ENCODE peak calls at places on chromosomes 7 and 10, in seven cellular contexts. V, Z, U, H, E, G and A are unnamed samples.

GRCh38 chr7:154699421-154699820 is 303.5 kb downstream of the PAXIP1 start:
- DNase-seq in V (no peak), Z (no peak), U (no peak), H (no peak), E (no peak), G (no peak), A (no peak)

GRCh38 chr10:93671042-93671441 is 31.4 kb downstream of the FRA10AC1 start:
- DNase-seq in V (no peak), Z (no peak), U (no peak), H (no peak), E (no peak), G (no peak), A (no peak)

GRCh38 chr10:47165711-47166404 is 134.1 kb upstream of the GDF10 start:
- DNase-seq in V (no peak), Z (no peak), U (no peak), H (no peak), E (no peak), G (no peak), A (no peak)

GRCh38 chr7:75531359-75531821 is 39.3 kb downstream of the SPDYE5 start:
- DNase-seq in V (peak), Z (no peak), U (peak), H (no peak), E (no peak), G (peak), A (no peak)

GRCh38 chr7:157855016-157855415 is 518.2 kb downstream of the DNAJB6 start:
- DNase-seq in V (no peak), Z (no peak), U (no peak), H (no peak), E (no peak), G (no peak), A (no peak)

GRCh38 chr10:3935141-3935540 is 150.1 kb upstream of the KLF6 start:
- DNase-seq in V (no peak), Z (no peak), U (no peak), H (no peak), E (peak), G (no peak), A (no peak)

GRCh38 chr7:29102554-29103151 is 43.7 kb downstream of the CPVL start:
- DNase-seq in V (peak), Z (peak), U (peak), H (peak), E (no peak), G (peak), A (peak)

GRCh38 chr10:111578076-111578475 is 501.2 kb downstream of the ADRA2A start:
- DNase-seq in V (no peak), Z (no peak), U (no peak), H (no peak), E (no peak), G (no peak), A (no peak)

GRCh38 chr7:126776506-126776905 is 476.2 kb downstream of the GRM8 start:
- DNase-seq in V (no peak), Z (no peak), U (no peak), H (no peak), E (no peak), G (no peak), A (no peak)

GRCh38 chr10:125016123-125016522 is 74.2 kb downstream of the ZRANB1 start:
- DNase-seq in V (no peak), Z (peak), U (no peak), H (no peak), E (no peak), G (no peak), A (no peak)

GRCh38 chr10:25974897-25975459 is 40.9 kb downstream of the MYO3A start:
- DNase-seq in V (no peak), Z (no peak), U (no peak), H (no peak), E (no peak), G (no peak), A (peak)

GRCh38 chr7:148793590-148793989 is 90.5 kb downstream of the EZH2 start:
- DNase-seq in V (no peak), Z (no peak), U (no peak), H (no peak), E (no peak), G (no peak), A (no peak)

GRCh38 chr10:114684822-114685209 is 26.7 kb upstream of the ABLIM1 start:
- DNase-seq in V (no peak), Z (peak), U (peak), H (no peak), E (no peak), G (no peak), A (no peak)

GRCh38 chr10:106436123-106436740 is 728.3 kb downstream of the SORCS1 start:
- DNase-seq in V (no peak), Z (no peak), U (no peak), H (no peak), E (no peak), G (no peak), A (no peak)

GRCh38 chr10:93376372-93377296 is 105.5 kb downstream of the MYOF start:
- DNase-seq in V (peak), Z (peak), U (peak), H (peak), E (peak), G (no peak), A (peak)

GRCh38 chr10:99344715-99345114 is 15.6 kb downstream of the CNNM1 start:
- DNase-seq in V (no peak), Z (no peak), U (no peak), H (no peak), E (no peak), G (no peak), A (no peak)

GRCh38 chr7:47473499-47474210 is 108.3 kb downstream of the TNS3 start:
- DNase-seq in V (no peak), Z (no peak), U (no peak), H (no peak), E (no peak), G (no peak), A (no peak)

GRCh38 chr7:2242541-2243482 is 786 bp downstream of the NUDT1 start:
- DNase-seq in V (no peak), Z (no peak), U (peak), H (no peak), E (no peak), G (peak), A (no peak)

GRCh38 chr7:86792260-86792659 is 148.6 kb downstream of the GRM3 start:
- DNase-seq in V (no peak), Z (no peak), U (no peak), H (no peak), E (no peak), G (no peak), A (no peak)

GRCh38 chr7:143429770-143430698 is 13.2 kb upstream of the TAS2R60 start:
- DNase-seq in V (no peak), Z (no peak), U (no peak), H (no peak), E (no peak), G (no peak), A (no peak)

GRCh38 chr7:90797596-90797995 is 201.5 kb downstream of the CDK14 start:
- DNase-seq in V (no peak), Z (no peak), U (no peak), H (no peak), E (no peak), G (no peak), A (no peak)

GRCh38 chr7:158975526-158976467 is 119.4 kb downstream of the DYNC2I1 start:
- DNase-seq in V (no peak), Z (no peak), U (peak), H (peak), E (no peak), G (no peak), A (no peak)

GRCh38 chr7:101538596-101539459 is 90.3 kb downstream of the MYL10 start:
- DNase-seq in V (peak), Z (peak), U (peak), H (peak), E (no peak), G (peak), A (peak)

GRCh38 chr7:101539784-101540183 is 89.3 kb downstream of the MYL10 start:
- DNase-seq in V (no peak), Z (no peak), U (no peak), H (no peak), E (no peak), G (no peak), A (no peak)

GRCh38 chr7:101536668-101537067 is 92.4 kb downstream of the MYL10 start:
- DNase-seq in V (no peak), Z (no peak), U (no peak), H (no peak), E (no peak), G (no peak), A (no peak)

GRCh38 chr7:101537205-101537604 is 91.9 kb downstream of the MYL10 start:
- DNase-seq in V (no peak), Z (peak), U (peak), H (no peak), E (no peak), G (no peak), A (no peak)

GRCh38 chr7:101537935-101538595 is 91.0 kb downstream of the MYL10 start:
- DNase-seq in V (no peak), Z (no peak), U (no peak), H (no peak), E (no peak), G (no peak), A (no peak)
- TF ChIP-seq YY1 in V (no peak), Z (no peak), U (no peak), H (no peak), E (no peak), G (no peak), A (no peak)

DNA sequence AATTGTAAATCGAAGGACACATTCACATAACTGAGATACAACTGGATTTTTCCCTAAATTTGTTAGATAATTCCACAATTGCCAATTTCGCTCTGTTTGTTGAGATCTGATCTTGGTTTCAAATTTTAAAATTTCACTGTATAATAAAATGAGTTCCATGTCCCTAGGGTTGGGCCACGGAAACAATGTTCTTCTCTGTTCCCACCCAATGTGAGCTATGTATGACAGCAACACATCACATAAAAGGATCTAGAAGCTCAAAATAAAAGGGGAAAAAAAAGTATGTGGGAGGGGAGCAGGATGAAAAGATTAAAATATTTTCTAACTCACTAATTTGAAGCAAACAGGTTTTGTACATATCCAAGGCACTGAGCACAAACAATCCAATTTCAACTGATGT is 287.8 kb upstream of the MKLN1 start:
- DNase-seq in V (no peak), Z (no peak), U (no peak), H (no peak), E (no peak), G (no peak), A (no peak)
- H3K9ac ChIP-seq in V (peak), Z (peak), U (no peak), H (no peak), E (peak), G (no peak), A (no peak)

GRCh38 chr10:116688241-116688711 is 54.1 kb downstream of the HSPA12A start:
- DNase-seq in V (no peak), Z (no peak), U (no peak), H (no peak), E (no peak), G (no peak), A (no peak)
- TF ChIP-seq YY1 in V (no peak), Z (no peak), U (no peak), H (no peak), E (no peak), G (no peak), A (no peak)

DNA sequence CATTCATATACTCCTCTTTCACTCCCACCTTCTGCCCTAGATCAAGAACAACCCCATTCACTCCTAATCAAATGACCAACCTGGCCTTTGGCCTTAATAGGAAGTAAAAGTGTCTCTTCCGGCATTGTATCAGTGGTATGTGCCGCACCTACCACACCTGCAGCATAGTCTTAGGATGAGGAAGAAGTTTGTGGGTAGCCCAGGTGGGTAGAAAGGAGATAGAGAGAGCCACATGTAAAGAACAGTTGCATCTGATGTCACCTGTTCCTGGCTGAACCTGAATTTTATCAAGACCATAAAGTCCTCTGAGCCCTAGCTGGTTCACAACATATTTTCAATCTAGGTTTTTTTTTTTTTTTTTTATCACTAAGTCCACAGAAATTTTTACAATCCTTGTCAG is 55.5 kb upstream of the PTPN12 start:
- DNase-seq in V (no peak), Z (no peak), U (no peak), H (no peak), E (no peak), G (no peak), A (no peak)
- H3K9ac ChIP-seq in V (no peak), Z (no peak), U (no peak), H (no peak), E (no peak), G (no peak), A (no peak)

GRCh38 chr10:84543948-84544347 is 215.6 kb downstream of the CCSER2 start:
- DNase-seq in V (no peak), Z (no peak), U (peak), H (no peak), E (no peak), G (peak), A (no peak)
- TF ChIP-seq YY1 in V (no peak), Z (no peak), U (no peak), H (no peak), E (no peak), G (no peak), A (no peak)

GRCh38 chr10:71838264-71839211 is 12.5 kb downstream of the PSAP start:
- DNase-seq in V (no peak), Z (no peak), U (no peak), H (peak), E (no peak), G (no peak), A (no peak)
- H3K9ac ChIP-seq in V (peak), Z (peak), U (no peak), H (peak), E (no peak), G (no peak), A (no peak)